ENCODE peak calls at places on chromosomes 13 and 19, in eight cellular contexts. One of them, this sample, is unnamed.

GRCh38 chr13:79044415-79044814 is 361.6 kb downstream of the RBM26 start:
- DNase-seq in Karpas-422: no peak
- DNase-seq in OCI-LY7: no peak
- DNase-seq in PC-9: no peak
- DNase-seq in hepatocyte: no peak
- DNase-seq in GM23338: no peak
- DNase-seq in HCT116: no peak
- DNase-seq in MM.1S: no peak
- DNase-seq in this sample: no peak

GRCh38 chr13:110017379-110017778 is 231.0 kb upstream of the IRS2 start:
- DNase-seq in Karpas-422: no peak
- DNase-seq in OCI-LY7: no peak
- DNase-seq in PC-9: peak; percentile 69
- DNase-seq in hepatocyte: peak; percentile 81
- DNase-seq in GM23338: peak; percentile 53
- DNase-seq in HCT116: peak; percentile 74
- DNase-seq in MM.1S: no peak
- DNase-seq in this sample: peak; percentile 89

GRCh38 chr19:31127132-31127967 is 221.9 kb downstream of the TSHZ3 start:
- DNase-seq in Karpas-422: no peak
- DNase-seq in OCI-LY7: no peak
- DNase-seq in PC-9: no peak
- DNase-seq in hepatocyte: peak; percentile 60
- DNase-seq in GM23338: no peak
- DNase-seq in HCT116: no peak
- DNase-seq in MM.1S: no peak
- DNase-seq in this sample: peak; percentile 98

GRCh38 chr13:112174476-112175110 is 107.6 kb downstream of the SOX1 start:
- DNase-seq in Karpas-422: no peak
- DNase-seq in OCI-LY7: no peak
- DNase-seq in PC-9: no peak
- DNase-seq in hepatocyte: no peak
- DNase-seq in GM23338: no peak
- DNase-seq in HCT116: no peak
- DNase-seq in MM.1S: peak; percentile 33
- DNase-seq in this sample: no peak

GRCh38 chr19:16587031-16588023 is 15.1 kb upstream of the SLC35E1 start:
- DNase-seq in Karpas-422: peak; percentile 97
- DNase-seq in OCI-LY7: peak; percentile 93
- DNase-seq in PC-9: no peak
- DNase-seq in hepatocyte: no peak
- DNase-seq in GM23338: peak; percentile 32
- DNase-seq in HCT116: no peak
- DNase-seq in MM.1S: peak; percentile 62
- DNase-seq in this sample: peak; percentile 80

GRCh38 chr13:106656214-106656613 is 88.3 kb upstream of the ARGLU1 start:
- DNase-seq in Karpas-422: no peak
- DNase-seq in OCI-LY7: no peak
- DNase-seq in PC-9: no peak
- DNase-seq in hepatocyte: no peak
- DNase-seq in GM23338: no peak
- DNase-seq in HCT116: no peak
- DNase-seq in MM.1S: no peak
- DNase-seq in this sample: no peak

GRCh38 chr13:113562085-113562749 is 22.3 kb upstream of the TFDP1 start:
- DNase-seq in Karpas-422: peak; percentile 91
- DNase-seq in OCI-LY7: peak; percentile 54
- DNase-seq in PC-9: peak; percentile 53
- DNase-seq in hepatocyte: peak; percentile 85
- DNase-seq in GM23338: peak; percentile 93
- DNase-seq in HCT116: no peak
- DNase-seq in MM.1S: peak; percentile 56
- DNase-seq in this sample: peak; percentile 80

GRCh38 chr13:24085662-24086061 is 74.9 kb upstream of the SPATA13 start:
- DNase-seq in Karpas-422: no peak
- DNase-seq in OCI-LY7: no peak
- DNase-seq in PC-9: no peak
- DNase-seq in hepatocyte: no peak
- DNase-seq in GM23338: no peak
- DNase-seq in HCT116: no peak
- DNase-seq in MM.1S: no peak
- DNase-seq in this sample: no peak

GRCh38 chr13:42873081-42873480 is 91.7 kb downstream of the FAM216B start:
- DNase-seq in Karpas-422: no peak
- DNase-seq in OCI-LY7: no peak
- DNase-seq in PC-9: no peak
- DNase-seq in hepatocyte: no peak
- DNase-seq in GM23338: no peak
- DNase-seq in HCT116: no peak
- DNase-seq in MM.1S: no peak
- DNase-seq in this sample: peak; percentile 22

GRCh38 chr13:71865858-71866172 is 1.2 kb downstream of the DACH1 start:
- DNase-seq in Karpas-422: no peak
- DNase-seq in OCI-LY7: no peak
- DNase-seq in PC-9: no peak
- DNase-seq in hepatocyte: no peak
- DNase-seq in GM23338: peak; percentile 14
- DNase-seq in HCT116: no peak
- DNase-seq in MM.1S: no peak
- DNase-seq in this sample: no peak

GRCh38 chr13:71861769-71862168 is 5.2 kb downstream of the DACH1 start:
- DNase-seq in Karpas-422: no peak
- DNase-seq in OCI-LY7: no peak
- DNase-seq in PC-9: no peak
- DNase-seq in hepatocyte: no peak
- DNase-seq in GM23338: no peak
- DNase-seq in HCT116: no peak
- DNase-seq in MM.1S: no peak
- DNase-seq in this sample: no peak

GRCh38 chr13:71864981-71865857 is 1.8 kb downstream of the DACH1 start:
- DNase-seq in Karpas-422: no peak
- DNase-seq in OCI-LY7: no peak
- DNase-seq in PC-9: no peak
- DNase-seq in hepatocyte: peak; percentile 34
- DNase-seq in GM23338: peak; percentile 62
- DNase-seq in HCT116: no peak
- DNase-seq in MM.1S: no peak
- DNase-seq in this sample: no peak

GRCh38 chr13:71864094-71864980 is 2.7 kb downstream of the DACH1 start:
- DNase-seq in Karpas-422: no peak
- DNase-seq in OCI-LY7: no peak
- DNase-seq in PC-9: no peak
- DNase-seq in hepatocyte: peak; percentile 61
- DNase-seq in GM23338: peak; percentile 78
- DNase-seq in HCT116: no peak
- DNase-seq in MM.1S: no peak
- DNase-seq in this sample: no peak

DNA sequence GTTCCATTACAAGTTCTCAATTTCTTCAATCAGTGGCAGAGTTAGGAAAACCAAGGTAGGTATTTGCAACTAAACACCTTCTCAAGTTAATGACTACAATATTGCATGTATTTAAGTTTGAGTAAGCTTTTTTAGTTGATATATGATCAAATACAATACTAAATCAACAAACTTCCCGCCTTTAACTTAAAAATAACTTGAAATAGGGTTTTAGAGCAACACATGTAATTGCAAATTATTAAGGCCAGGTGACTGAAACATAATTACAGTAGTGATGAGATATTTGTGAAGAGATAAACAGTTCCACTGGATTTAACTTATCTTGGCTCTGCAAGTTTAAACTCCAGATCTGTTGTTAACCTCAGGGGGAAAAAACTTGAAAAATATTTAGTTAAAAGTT is 3.8 kb downstream of the DACH1 start:
- DNase-seq in Karpas-422: no peak
- DNase-seq in OCI-LY7: no peak
- DNase-seq in PC-9: no peak
- DNase-seq in hepatocyte: no peak
- DNase-seq in GM23338: no peak
- DNase-seq in HCT116: no peak
- DNase-seq in MM.1S: no peak
- DNase-seq in this sample: no peak
- H3K4me3 ChIP-seq in Karpas-422: no peak overlapping the region
- H3K4me3 ChIP-seq in OCI-LY7: no peak overlapping the region
- H3K4me3 ChIP-seq in PC-9: no peak overlapping the region
- H3K4me3 ChIP-seq in hepatocyte: no peak overlapping the region
- H3K4me3 ChIP-seq in GM23338: no peak overlapping the region
- H3K4me3 ChIP-seq in HCT116: no peak overlapping the region
- H3K4me3 ChIP-seq in MM.1S: no peak overlapping the region
- H3K4me3 ChIP-seq in this sample: no peak overlapping the region

GRCh38 chr13:54361460-54361859 is 1332.8 kb downstream of the OLFM4 start:
- DNase-seq in Karpas-422: no peak
- DNase-seq in OCI-LY7: no peak
- DNase-seq in PC-9: no peak
- DNase-seq in hepatocyte: no peak
- DNase-seq in GM23338: no peak
- DNase-seq in HCT116: no peak
- DNase-seq in MM.1S: no peak
- DNase-seq in this sample: no peak

GRCh38 chr13:54356849-54357248 is 1328.2 kb downstream of the OLFM4 start:
- DNase-seq in Karpas-422: no peak
- DNase-seq in OCI-LY7: no peak
- DNase-seq in PC-9: no peak
- DNase-seq in hepatocyte: no peak
- DNase-seq in GM23338: peak; percentile 77
- DNase-seq in HCT116: no peak
- DNase-seq in MM.1S: no peak
- DNase-seq in this sample: no peak

GRCh38 chr13:54356209-54356608 is 1327.6 kb downstream of the OLFM4 start:
- DNase-seq in Karpas-422: no peak
- DNase-seq in OCI-LY7: no peak
- DNase-seq in PC-9: no peak
- DNase-seq in hepatocyte: no peak
- DNase-seq in GM23338: peak; percentile 7
- DNase-seq in HCT116: no peak
- DNase-seq in MM.1S: no peak
- DNase-seq in this sample: no peak

GRCh38 chr13:54357284-54357933 is 1328.8 kb downstream of the OLFM4 start:
- DNase-seq in Karpas-422: no peak
- DNase-seq in OCI-LY7: no peak
- DNase-seq in PC-9: no peak
- DNase-seq in hepatocyte: no peak
- DNase-seq in GM23338: peak; percentile 34
- DNase-seq in HCT116: no peak
- DNase-seq in MM.1S: no peak
- DNase-seq in this sample: no peak
- H3K4me2 ChIP-seq in Karpas-422: no peak overlapping the region
- H3K4me2 ChIP-seq in OCI-LY7: no peak overlapping the region
- H3K4me2 ChIP-seq in PC-9: no peak overlapping the region
- H3K4me2 ChIP-seq in hepatocyte: no peak overlapping the region
- H3K4me2 ChIP-seq in GM23338: peak overlapping the region; percentile 56
- H3K4me2 ChIP-seq in HCT116: no peak overlapping the region
- H3K4me2 ChIP-seq in MM.1S: no peak overlapping the region
- H3K4me2 ChIP-seq in this sample: no peak overlapping the region

DNA sequence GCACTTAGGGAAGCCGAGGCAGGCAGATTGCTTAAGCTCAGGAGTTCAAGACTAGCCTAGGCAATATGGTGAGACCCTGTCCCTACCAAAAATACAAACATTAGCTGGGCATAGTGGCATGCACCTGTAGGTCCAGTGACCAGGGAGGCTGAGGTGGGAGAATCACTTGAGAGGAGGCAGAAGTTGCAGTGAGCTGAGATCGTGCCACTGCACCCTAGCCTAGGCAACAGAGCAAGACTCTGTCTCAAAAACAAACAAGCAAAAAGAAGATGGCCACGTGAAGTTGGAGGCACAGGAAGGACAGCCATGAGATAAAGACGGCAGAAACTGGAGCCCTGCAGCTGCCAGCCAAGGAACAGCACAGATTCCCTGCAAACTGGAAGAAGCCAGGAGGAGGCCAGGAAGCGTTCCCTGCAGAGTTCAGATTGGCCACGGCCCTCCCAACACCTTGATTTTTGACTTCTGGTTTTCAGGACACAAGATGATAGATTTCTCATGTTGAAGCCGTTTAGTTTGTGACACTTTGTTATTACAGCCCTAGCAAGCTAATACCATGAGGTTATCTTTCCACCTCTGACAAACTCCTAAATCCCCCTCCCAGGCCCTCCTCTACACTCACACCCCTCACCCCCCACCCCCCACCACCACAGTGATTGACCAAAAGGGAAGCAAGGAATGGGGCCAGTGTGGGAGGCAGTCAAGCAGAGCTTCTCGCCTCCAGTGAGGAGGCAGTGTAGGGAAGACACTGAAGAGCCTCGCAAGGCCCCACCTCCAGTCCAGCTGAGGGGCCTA is 786.6 kb downstream of the UQCRFS1 start:
- DNase-seq in Karpas-422: no peak
- DNase-seq in OCI-LY7: no peak
- DNase-seq in PC-9: no peak
- DNase-seq in hepatocyte: no peak
- DNase-seq in GM23338: no peak
- DNase-seq in HCT116: no peak
- DNase-seq in MM.1S: no peak
- DNase-seq in this sample: no peak
- H3K9me2 ChIP-seq in Karpas-422: no peaks in the 10 kb centered on the region
- H3K9me2 ChIP-seq in OCI-LY7: no peaks in the 10 kb centered on the region
- H3K9me2 ChIP-seq in PC-9: no peaks in the 10 kb centered on the region
- H3K9me2 ChIP-seq in hepatocyte: no peaks in the 10 kb centered on the region
- H3K9me2 ChIP-seq in GM23338: peaks cover 4% of the 10 kb centered on the region
- H3K9me2 ChIP-seq in HCT116: no peaks in the 10 kb centered on the region
- H3K9me2 ChIP-seq in MM.1S: no peaks in the 10 kb centered on the region
- H3K9me2 ChIP-seq in this sample: no peaks in the 10 kb centered on the region

DNA sequence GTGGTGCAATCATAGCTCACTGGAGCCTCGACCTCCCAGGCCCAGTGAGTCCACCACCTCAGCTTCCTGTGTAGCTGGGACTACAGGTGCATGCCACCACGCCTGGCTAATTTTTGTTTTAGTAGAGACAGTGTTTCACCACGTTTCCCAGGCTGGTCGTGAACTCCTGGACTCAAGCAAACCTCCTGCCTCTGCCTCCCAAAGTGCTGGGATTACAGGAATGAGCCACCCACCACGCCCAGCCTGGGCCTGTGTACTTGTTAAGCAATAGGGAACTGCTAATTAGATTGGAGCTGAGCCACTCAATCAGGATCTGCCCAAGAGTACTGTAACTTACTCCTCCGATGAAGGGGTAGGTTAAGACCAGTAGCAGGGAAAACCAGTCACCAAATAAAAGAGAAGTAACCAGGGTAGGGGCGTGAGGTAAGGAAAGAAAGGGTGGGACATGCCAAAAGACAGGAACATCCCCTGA is 2.4 kb downstream of the DDX39A start:
- DNase-seq in Karpas-422: peak; percentile 27
- DNase-seq in OCI-LY7: peak; percentile 70
- DNase-seq in PC-9: no peak
- DNase-seq in hepatocyte: no peak
- DNase-seq in GM23338: no peak
- DNase-seq in HCT116: no peak
- DNase-seq in MM.1S: no peak
- DNase-seq in this sample: peak; percentile 70
- H3K4me3 ChIP-seq in Karpas-422: peak overlapping the region; percentile 100
- H3K4me3 ChIP-seq in OCI-LY7: peak overlapping the region; percentile 89
- H3K4me3 ChIP-seq in PC-9: peak overlapping the region; percentile 68
- H3K4me3 ChIP-seq in hepatocyte: no peak overlapping the region
- H3K4me3 ChIP-seq in GM23338: no peak overlapping the region
- H3K4me3 ChIP-seq in HCT116: peak overlapping the region; percentile 69
- H3K4me3 ChIP-seq in MM.1S: peak overlapping the region; percentile 24
- H3K4me3 ChIP-seq in this sample: peak overlapping the region; percentile 97

This sample was measured in GM23248.